ENCODE peak calls at places on chromosomes 6 and 20, in six cellular contexts. One of them, this sample, is unnamed.

GRCh38 chr6:40996591-40997247 is 42.3 kb downstream of the UNC5CL start:
- DNase-seq in AG04450: no peak
- DNase-seq in uterus: no peak
- DNase-seq in ovary: no peak
- DNase-seq in breast epithelium: no peak
- DNase-seq in AG10803: peak
- DNase-seq in this sample: no peak

GRCh38 chr6:121794630-121795029 is 359.2 kb downstream of the GJA1 start:
- DNase-seq in AG04450: peak
- DNase-seq in uterus: no peak
- DNase-seq in ovary: no peak
- DNase-seq in breast epithelium: no peak
- DNase-seq in AG10803: peak
- DNase-seq in this sample: peak

GRCh38 chr20:55415567-55416142 is 589.7 kb downstream of the CBLN4 start:
- DNase-seq in AG04450: no peak
- DNase-seq in uterus: no peak
- DNase-seq in ovary: no peak
- DNase-seq in breast epithelium: no peak
- DNase-seq in AG10803: peak
- DNase-seq in this sample: peak

GRCh38 chr20:61458146-61458746 is 206.2 kb downstream of the CDH4 start:
- DNase-seq in AG04450: no peak
- DNase-seq in uterus: no peak
- DNase-seq in ovary: no peak
- DNase-seq in breast epithelium: no peak
- DNase-seq in AG10803: no peak
- DNase-seq in this sample: no peak

GRCh38 chr6:90454835-90455427 is 131.9 kb downstream of the MAP3K7 start:
- DNase-seq in AG04450: no peak
- DNase-seq in uterus: no peak
- DNase-seq in ovary: no peak
- DNase-seq in breast epithelium: no peak
- DNase-seq in AG10803: no peak
- DNase-seq in this sample: peak

GRCh38 chr20:53381568-53382262 is 211.9 kb downstream of the ZNF217 start:
- DNase-seq in AG04450: no peak
- DNase-seq in uterus: no peak
- DNase-seq in ovary: no peak
- DNase-seq in breast epithelium: no peak
- DNase-seq in AG10803: no peak
- DNase-seq in this sample: no peak

GRCh38 chr20:62288535-62289105 is 14.2 kb upstream of the ADRM1 start:
- DNase-seq in AG04450: no peak
- DNase-seq in uterus: no peak
- DNase-seq in ovary: no peak
- DNase-seq in breast epithelium: no peak
- DNase-seq in AG10803: no peak
- DNase-seq in this sample: no peak

GRCh38 chr20:50450961-50451752 is 59.0 kb upstream of the PTPN1 start:
- DNase-seq in AG04450: no peak
- DNase-seq in uterus: peak
- DNase-seq in ovary: peak
- DNase-seq in breast epithelium: no peak
- DNase-seq in AG10803: peak
- DNase-seq in this sample: peak

GRCh38 chr6:167827062-167827587 is 414 bp downstream of the AFDN start:
- DNase-seq in AG04450: no peak
- DNase-seq in uterus: peak
- DNase-seq in ovary: peak
- DNase-seq in breast epithelium: no peak
- DNase-seq in AG10803: peak
- DNase-seq in this sample: no peak

GRCh38 chr6:169738204-169738971 is 13.0 kb downstream of the DYNLT2 start:
- DNase-seq in AG04450: no peak
- DNase-seq in uterus: no peak
- DNase-seq in ovary: no peak
- DNase-seq in breast epithelium: no peak
- DNase-seq in AG10803: peak
- DNase-seq in this sample: peak

GRCh38 chr6:146915671-146916127 is 288.5 kb upstream of the STXBP5 start:
- DNase-seq in AG04450: no peak
- DNase-seq in uterus: no peak
- DNase-seq in ovary: no peak
- DNase-seq in breast epithelium: no peak
- DNase-seq in AG10803: peak
- DNase-seq in this sample: peak

GRCh38 chr6:9979996-9980395 is 434.9 kb downstream of the TFAP2A start:
- DNase-seq in AG04450: no peak
- DNase-seq in uterus: no peak
- DNase-seq in ovary: no peak
- DNase-seq in breast epithelium: no peak
- DNase-seq in AG10803: no peak
- DNase-seq in this sample: no peak

GRCh38 chr6:30938730-30939129 is 2.0 kb upstream of the MUCL3 start:
- DNase-seq in AG04450: no peak
- DNase-seq in uterus: no peak
- DNase-seq in ovary: no peak
- DNase-seq in breast epithelium: no peak
- DNase-seq in AG10803: no peak
- DNase-seq in this sample: no peak

GRCh38 chr20:56420940-56421688 is 9.1 kb downstream of the CASS4 start:
- DNase-seq in AG04450: no peak
- DNase-seq in uterus: no peak
- DNase-seq in ovary: no peak
- DNase-seq in breast epithelium: no peak
- DNase-seq in AG10803: no peak
- DNase-seq in this sample: no peak

GRCh38 chr6:72622094-72622540 is 253 bp downstream of the KCNQ5 start:
- DNase-seq in AG04450: no peak
- DNase-seq in uterus: no peak
- DNase-seq in ovary: no peak
- DNase-seq in breast epithelium: no peak
- DNase-seq in AG10803: peak
- DNase-seq in this sample: no peak

GRCh38 chr6:3756516-3757010 is 5.0 kb upstream of the PXDC1 start:
- DNase-seq in AG04450: no peak
- DNase-seq in uterus: no peak
- DNase-seq in ovary: no peak
- DNase-seq in breast epithelium: no peak
- DNase-seq in AG10803: no peak
- DNase-seq in this sample: no peak

GRCh38 chr6:45427632-45428031 is 49.9 kb upstream of the SUPT3H start:
- DNase-seq in AG04450: no peak
- DNase-seq in uterus: no peak
- DNase-seq in ovary: no peak
- DNase-seq in breast epithelium: no peak
- DNase-seq in AG10803: no peak
- DNase-seq in this sample: no peak

GRCh38 chr20:6614836-6615235 is 152.7 kb upstream of the BMP2 start:
- DNase-seq in AG04450: no peak
- DNase-seq in uterus: no peak
- DNase-seq in ovary: no peak
- DNase-seq in breast epithelium: no peak
- DNase-seq in AG10803: no peak
- DNase-seq in this sample: no peak

GRCh38 chr20:5657190-5657872 is 92.9 kb upstream of the SHLD1 start:
- DNase-seq in AG04450: peak
- DNase-seq in uterus: peak
- DNase-seq in ovary: peak
- DNase-seq in breast epithelium: peak
- DNase-seq in AG10803: peak
- DNase-seq in this sample: peak

GRCh38 chr6:169965657-169966311 is 214.4 kb downstream of the ERMARD start:
- DNase-seq in AG04450: no peak
- DNase-seq in uterus: no peak
- DNase-seq in ovary: no peak
- DNase-seq in breast epithelium: peak
- DNase-seq in AG10803: no peak
- DNase-seq in this sample: no peak

GRCh38 chr6:128161839-128162238 is 261.0 kb upstream of the THEMIS start:
- DNase-seq in AG04450: no peak
- DNase-seq in uterus: no peak
- DNase-seq in ovary: no peak
- DNase-seq in breast epithelium: no peak
- DNase-seq in AG10803: no peak
- DNase-seq in this sample: no peak

DNA sequence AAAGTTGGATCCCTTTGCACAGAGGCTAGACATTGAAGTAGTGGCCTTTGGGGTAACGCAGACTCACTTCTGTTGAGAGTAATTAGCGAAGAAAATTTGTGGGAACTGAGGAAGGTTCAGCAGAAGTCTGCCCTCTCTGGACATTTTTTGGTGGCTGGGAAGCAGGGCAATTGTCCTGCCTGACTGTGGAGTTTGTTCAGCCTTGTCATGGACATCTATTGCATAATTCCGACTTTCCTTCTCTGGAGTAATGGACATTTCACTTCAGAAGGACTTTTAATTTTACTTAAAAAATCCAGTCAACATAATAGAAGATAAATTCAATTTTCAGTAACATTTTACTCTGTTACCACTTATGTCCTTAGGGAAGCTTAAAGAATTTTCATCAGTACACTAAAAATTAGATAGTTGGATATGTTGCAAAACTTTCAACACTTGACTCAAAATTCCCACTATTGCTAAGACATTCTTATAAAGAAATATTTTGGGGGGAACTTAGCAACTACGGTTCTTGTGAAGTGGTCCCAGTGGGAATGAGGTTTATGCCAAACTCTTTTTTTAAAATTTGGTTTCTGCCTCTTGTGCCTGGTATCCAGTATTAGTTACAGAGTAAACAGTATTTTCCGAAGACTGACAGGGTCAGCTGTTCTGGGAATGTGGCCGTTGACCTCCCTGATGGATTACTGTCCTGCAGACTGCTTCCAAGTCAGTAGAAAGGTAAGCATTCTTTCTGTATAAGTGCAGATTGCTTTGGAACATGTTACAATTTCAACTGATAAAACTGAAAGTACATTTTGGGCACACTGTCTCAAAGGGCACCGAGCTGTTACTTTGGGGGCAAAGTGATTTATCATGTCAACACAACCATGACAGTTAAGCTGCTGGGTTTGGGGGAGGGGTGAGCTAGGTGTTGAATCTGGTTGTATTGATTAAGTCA is 100.6 kb upstream of the MLIP start:
- DNase-seq in AG04450: no peak
- DNase-seq in uterus: no peak
- DNase-seq in ovary: no peak
- DNase-seq in breast epithelium: no peak
- DNase-seq in AG10803: peak
- DNase-seq in this sample: peak
- H3K4me3 ChIP-seq in AG04450: no peak
- H3K4me3 ChIP-seq in uterus: no peak
- H3K4me3 ChIP-seq in ovary: no peak
- H3K4me3 ChIP-seq in breast epithelium: no peak
- H3K4me3 ChIP-seq in AG10803: no peak
- H3K4me3 ChIP-seq in this sample: no peak

DNA sequence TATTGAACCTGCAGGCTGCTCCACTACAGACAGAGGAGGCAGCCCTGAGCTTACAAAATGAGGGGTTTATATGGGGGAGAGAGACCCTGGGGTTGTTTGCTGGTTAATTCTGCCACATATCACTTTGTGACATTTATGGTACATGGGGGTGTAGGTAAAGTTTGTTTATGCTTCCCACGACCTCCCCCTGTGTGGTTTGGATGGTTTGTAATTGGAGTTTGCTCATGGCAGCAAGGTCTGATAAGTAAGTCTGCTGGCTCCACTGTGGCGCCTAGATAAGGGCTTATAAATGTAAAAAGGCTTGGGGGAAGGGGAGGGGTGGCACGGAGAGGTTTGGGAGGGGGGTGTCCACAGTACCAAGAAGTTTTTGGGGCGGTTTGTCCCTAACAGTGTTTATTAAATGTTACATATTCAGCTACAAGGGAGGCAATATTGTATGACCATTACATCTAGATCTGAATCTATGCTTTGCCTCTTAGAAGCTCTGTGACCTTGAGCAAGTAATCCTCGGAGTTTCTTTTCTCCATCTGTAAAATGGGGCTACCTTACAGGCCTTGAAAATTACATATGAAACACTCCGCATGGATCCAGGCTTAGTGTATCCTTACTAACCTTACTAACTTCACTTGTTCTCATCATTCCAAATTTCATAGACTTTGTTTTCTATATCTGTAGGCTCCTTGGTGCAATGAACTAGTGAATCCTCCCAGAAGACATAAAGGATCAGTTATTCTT is 204.8 kb upstream of the NOX3 start:
- DNase-seq in AG04450: no peak
- DNase-seq in uterus: no peak
- DNase-seq in ovary: no peak
- DNase-seq in breast epithelium: no peak
- DNase-seq in AG10803: no peak
- DNase-seq in this sample: no peak
- TF ChIP-seq CTCF in AG04450: no peak
- TF ChIP-seq CTCF in uterus: no peak
- TF ChIP-seq CTCF in ovary: no peak
- TF ChIP-seq CTCF in breast epithelium: no peak
- TF ChIP-seq CTCF in AG10803: no peak
- TF ChIP-seq CTCF in this sample: no peak

DNA sequence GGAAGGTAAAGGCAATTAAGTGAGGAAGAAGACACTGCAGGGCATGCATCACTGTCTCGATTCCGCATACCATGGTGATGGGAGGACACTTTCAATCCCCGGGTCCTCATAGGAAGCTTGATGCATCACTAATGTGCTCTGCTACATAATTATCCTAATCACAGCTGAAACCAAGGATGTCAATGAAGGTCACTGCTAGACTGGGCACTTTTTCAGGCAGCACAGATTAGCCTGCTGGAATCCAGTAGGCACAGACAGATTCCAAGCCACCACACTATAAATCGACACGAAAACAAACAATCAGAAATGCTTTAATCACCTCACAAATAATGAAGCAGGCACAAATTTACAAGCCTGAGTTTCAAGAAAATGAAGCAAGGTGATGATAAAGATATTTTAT is 206.7 kb downstream of the KIF16B start:
- DNase-seq in AG04450: no peak
- DNase-seq in uterus: no peak
- DNase-seq in ovary: no peak
- DNase-seq in breast epithelium: no peak
- DNase-seq in AG10803: no peak
- DNase-seq in this sample: no peak
- H3K4me3 ChIP-seq in AG04450: no peak
- H3K4me3 ChIP-seq in uterus: no peak
- H3K4me3 ChIP-seq in ovary: no peak
- H3K4me3 ChIP-seq in breast epithelium: no peak
- H3K4me3 ChIP-seq in AG10803: no peak
- H3K4me3 ChIP-seq in this sample: no peak

DNA sequence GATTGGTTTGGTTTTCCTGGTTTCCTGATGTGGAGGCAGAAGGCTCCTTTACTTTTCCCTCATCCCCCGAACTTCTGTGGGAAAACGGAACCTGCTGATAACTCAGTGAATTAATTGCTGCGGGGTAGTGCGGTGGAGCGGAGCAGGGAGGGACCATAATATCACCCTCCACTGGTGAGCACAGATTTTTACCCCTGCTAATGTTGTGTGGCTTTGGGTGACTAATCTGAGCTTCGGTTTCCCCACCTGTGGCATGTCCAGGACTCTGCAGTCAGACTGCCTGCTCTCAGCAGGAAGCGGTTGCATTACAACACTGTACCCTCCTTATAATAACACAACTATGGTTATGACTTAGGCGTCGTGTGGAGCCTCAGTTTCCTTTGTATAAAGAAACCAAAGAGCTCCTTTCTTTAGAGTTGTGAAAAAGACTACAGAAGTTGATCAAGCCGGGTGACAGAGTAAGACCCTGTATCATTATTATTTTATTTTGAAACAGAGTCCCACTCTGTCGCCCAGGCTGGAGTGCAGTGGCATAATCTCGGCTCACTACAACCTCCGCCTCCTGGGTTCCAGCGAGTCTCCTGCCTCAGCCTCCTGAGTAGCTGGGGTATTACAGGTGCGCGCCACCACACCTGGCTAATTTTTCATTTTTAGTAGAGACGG is 2.2 kb upstream of the ID1 start:
- DNase-seq in AG04450: no peak
- DNase-seq in uterus: no peak
- DNase-seq in ovary: no peak
- DNase-seq in breast epithelium: no peak
- DNase-seq in AG10803: peak
- DNase-seq in this sample: peak
- TF ChIP-seq CTCF in AG04450: no peak
- TF ChIP-seq CTCF in uterus: no peak
- TF ChIP-seq CTCF in ovary: no peak
- TF ChIP-seq CTCF in breast epithelium: no peak
- TF ChIP-seq CTCF in AG10803: peak
- TF ChIP-seq CTCF in this sample: no peak